ENCODE peak calls at places on chromosomes 1 and 21, in eight cellular contexts. One of them, this sample, is unnamed.

GRCh38 chr1:183251101-183251958 is 65.3 kb downstream of the LAMC2 start:
- DNase-seq in NCI-H510A: no peak
- DNase-seq in activated effector memory CD4-positive, alpha-beta T cell treated with anti-CD3 and anti-CD28 coated beads, Interleukin-2, amount 50 U/mL, for 16 hours: no peak
- DNase-seq in activated CD4-positive, alpha-beta T cell treated with anti-CD3 and anti-CD28 coated beads for 48 hours: no peak
- DNase-seq in Daoy: no peak
- DNase-seq in AG20443: no peak
- DNase-seq in CD8-positive, alpha-beta memory T cell: no peak
- DNase-seq in naive thymus-derived CD8-positive, alpha-beta T cell: no peak
- DNase-seq in this sample: no peak

GRCh38 chr1:56266355-56266754 is 313.0 kb downstream of the PLPP3 start:
- DNase-seq in NCI-H510A: no peak
- DNase-seq in activated effector memory CD4-positive, alpha-beta T cell treated with anti-CD3 and anti-CD28 coated beads, Interleukin-2, amount 50 U/mL, for 16 hours: no peak
- DNase-seq in activated CD4-positive, alpha-beta T cell treated with anti-CD3 and anti-CD28 coated beads for 48 hours: no peak
- DNase-seq in Daoy: no peak
- DNase-seq in AG20443: no peak
- DNase-seq in CD8-positive, alpha-beta memory T cell: no peak
- DNase-seq in naive thymus-derived CD8-positive, alpha-beta T cell: no peak
- DNase-seq in this sample: no peak

GRCh38 chr1:161177112-161177935 is at the start of gene B4GALT3:
- DNase-seq in NCI-H510A: peak; percentile 71
- DNase-seq in activated effector memory CD4-positive, alpha-beta T cell treated with anti-CD3 and anti-CD28 coated beads, Interleukin-2, amount 50 U/mL, for 16 hours: peak; percentile 97
- DNase-seq in activated CD4-positive, alpha-beta T cell treated with anti-CD3 and anti-CD28 coated beads for 48 hours: peak; percentile 97
- DNase-seq in Daoy: peak; percentile 90
- DNase-seq in AG20443: peak; percentile 97
- DNase-seq in CD8-positive, alpha-beta memory T cell: peak; percentile 88
- DNase-seq in naive thymus-derived CD8-positive, alpha-beta T cell: peak; percentile 85
- DNase-seq in this sample: peak; percentile 96

GRCh38 chr21:43859747-43860214 is 5.2 kb upstream of the AGPAT3 start:
- DNase-seq in NCI-H510A: no peak
- DNase-seq in activated effector memory CD4-positive, alpha-beta T cell treated with anti-CD3 and anti-CD28 coated beads, Interleukin-2, amount 50 U/mL, for 16 hours: no peak
- DNase-seq in activated CD4-positive, alpha-beta T cell treated with anti-CD3 and anti-CD28 coated beads for 48 hours: no peak
- DNase-seq in Daoy: no peak
- DNase-seq in AG20443: no peak
- DNase-seq in CD8-positive, alpha-beta memory T cell: no peak
- DNase-seq in naive thymus-derived CD8-positive, alpha-beta T cell: no peak
- DNase-seq in this sample: no peak

GRCh38 chr1:18072066-18072465 is 35.5 kb upstream of the IGSF21 start:
- DNase-seq in NCI-H510A: no peak
- DNase-seq in activated effector memory CD4-positive, alpha-beta T cell treated with anti-CD3 and anti-CD28 coated beads, Interleukin-2, amount 50 U/mL, for 16 hours: no peak
- DNase-seq in activated CD4-positive, alpha-beta T cell treated with anti-CD3 and anti-CD28 coated beads for 48 hours: no peak
- DNase-seq in Daoy: no peak
- DNase-seq in AG20443: no peak
- DNase-seq in CD8-positive, alpha-beta memory T cell: no peak
- DNase-seq in naive thymus-derived CD8-positive, alpha-beta T cell: no peak
- DNase-seq in this sample: no peak

GRCh38 chr1:245370175-245370825 is 215.5 kb downstream of the KIF26B start:
- DNase-seq in NCI-H510A: no peak
- DNase-seq in activated effector memory CD4-positive, alpha-beta T cell treated with anti-CD3 and anti-CD28 coated beads, Interleukin-2, amount 50 U/mL, for 16 hours: no peak
- DNase-seq in activated CD4-positive, alpha-beta T cell treated with anti-CD3 and anti-CD28 coated beads for 48 hours: no peak
- DNase-seq in Daoy: no peak
- DNase-seq in AG20443: no peak
- DNase-seq in CD8-positive, alpha-beta memory T cell: no peak
- DNase-seq in naive thymus-derived CD8-positive, alpha-beta T cell: no peak
- DNase-seq in this sample: no peak

GRCh38 chr1:245086389-245086969 is 68.3 kb upstream of the KIF26B start:
- DNase-seq in NCI-H510A: no peak
- DNase-seq in activated effector memory CD4-positive, alpha-beta T cell treated with anti-CD3 and anti-CD28 coated beads, Interleukin-2, amount 50 U/mL, for 16 hours: no peak
- DNase-seq in activated CD4-positive, alpha-beta T cell treated with anti-CD3 and anti-CD28 coated beads for 48 hours: no peak
- DNase-seq in Daoy: no peak
- DNase-seq in AG20443: peak; percentile 40
- DNase-seq in CD8-positive, alpha-beta memory T cell: no peak
- DNase-seq in naive thymus-derived CD8-positive, alpha-beta T cell: no peak
- DNase-seq in this sample: peak; percentile 24

GRCh38 chr1:155919801-155920200 is 8.7 kb upstream of the RIT1 start:
- DNase-seq in NCI-H510A: no peak
- DNase-seq in activated effector memory CD4-positive, alpha-beta T cell treated with anti-CD3 and anti-CD28 coated beads, Interleukin-2, amount 50 U/mL, for 16 hours: no peak
- DNase-seq in activated CD4-positive, alpha-beta T cell treated with anti-CD3 and anti-CD28 coated beads for 48 hours: no peak
- DNase-seq in Daoy: no peak
- DNase-seq in AG20443: no peak
- DNase-seq in CD8-positive, alpha-beta memory T cell: no peak
- DNase-seq in naive thymus-derived CD8-positive, alpha-beta T cell: no peak
- DNase-seq in this sample: no peak

GRCh38 chr1:87045757-87046422 is 131.5 kb downstream of the HS2ST1 start:
- DNase-seq in NCI-H510A: no peak
- DNase-seq in activated effector memory CD4-positive, alpha-beta T cell treated with anti-CD3 and anti-CD28 coated beads, Interleukin-2, amount 50 U/mL, for 16 hours: peak; percentile 69
- DNase-seq in activated CD4-positive, alpha-beta T cell treated with anti-CD3 and anti-CD28 coated beads for 48 hours: peak; percentile 71
- DNase-seq in Daoy: no peak
- DNase-seq in AG20443: peak; percentile 6
- DNase-seq in CD8-positive, alpha-beta memory T cell: peak; percentile 61
- DNase-seq in naive thymus-derived CD8-positive, alpha-beta T cell: peak; percentile 68
- DNase-seq in this sample: no peak

GRCh38 chr1:187689137-187689536 is 860.4 kb downstream of the PLA2G4A start:
- DNase-seq in NCI-H510A: no peak
- DNase-seq in activated effector memory CD4-positive, alpha-beta T cell treated with anti-CD3 and anti-CD28 coated beads, Interleukin-2, amount 50 U/mL, for 16 hours: no peak
- DNase-seq in activated CD4-positive, alpha-beta T cell treated with anti-CD3 and anti-CD28 coated beads for 48 hours: no peak
- DNase-seq in Daoy: no peak
- DNase-seq in AG20443: no peak
- DNase-seq in CD8-positive, alpha-beta memory T cell: no peak
- DNase-seq in naive thymus-derived CD8-positive, alpha-beta T cell: no peak
- DNase-seq in this sample: no peak

GRCh38 chr1:153355445-153356071 is 2.1 kb upstream of the S100A9 start:
- DNase-seq in NCI-H510A: no peak
- DNase-seq in activated effector memory CD4-positive, alpha-beta T cell treated with anti-CD3 and anti-CD28 coated beads, Interleukin-2, amount 50 U/mL, for 16 hours: peak; percentile 67
- DNase-seq in activated CD4-positive, alpha-beta T cell treated with anti-CD3 and anti-CD28 coated beads for 48 hours: peak; percentile 64
- DNase-seq in Daoy: peak; percentile 78
- DNase-seq in AG20443: peak; percentile 72
- DNase-seq in CD8-positive, alpha-beta memory T cell: peak; percentile 6
- DNase-seq in naive thymus-derived CD8-positive, alpha-beta T cell: no peak
- DNase-seq in this sample: peak; percentile 57

GRCh38 chr1:32208891-32209309 is at the start of gene DCDC2B:
- DNase-seq in NCI-H510A: peak; percentile 59
- DNase-seq in activated effector memory CD4-positive, alpha-beta T cell treated with anti-CD3 and anti-CD28 coated beads, Interleukin-2, amount 50 U/mL, for 16 hours: no peak
- DNase-seq in activated CD4-positive, alpha-beta T cell treated with anti-CD3 and anti-CD28 coated beads for 48 hours: no peak
- DNase-seq in Daoy: peak; percentile 78
- DNase-seq in AG20443: no peak
- DNase-seq in CD8-positive, alpha-beta memory T cell: no peak
- DNase-seq in naive thymus-derived CD8-positive, alpha-beta T cell: no peak
- DNase-seq in this sample: no peak

GRCh38 chr1:241536383-241536782 is 4.2 kb downstream of the KMO start:
- DNase-seq in NCI-H510A: no peak
- DNase-seq in activated effector memory CD4-positive, alpha-beta T cell treated with anti-CD3 and anti-CD28 coated beads, Interleukin-2, amount 50 U/mL, for 16 hours: no peak
- DNase-seq in activated CD4-positive, alpha-beta T cell treated with anti-CD3 and anti-CD28 coated beads for 48 hours: no peak
- DNase-seq in Daoy: no peak
- DNase-seq in AG20443: no peak
- DNase-seq in CD8-positive, alpha-beta memory T cell: no peak
- DNase-seq in naive thymus-derived CD8-positive, alpha-beta T cell: no peak
- DNase-seq in this sample: no peak

GRCh38 chr21:42390696-42391095 is 5.2 kb downstream of the TMPRSS3 start:
- DNase-seq in NCI-H510A: no peak
- DNase-seq in activated effector memory CD4-positive, alpha-beta T cell treated with anti-CD3 and anti-CD28 coated beads, Interleukin-2, amount 50 U/mL, for 16 hours: no peak
- DNase-seq in activated CD4-positive, alpha-beta T cell treated with anti-CD3 and anti-CD28 coated beads for 48 hours: no peak
- DNase-seq in Daoy: no peak
- DNase-seq in AG20443: no peak
- DNase-seq in CD8-positive, alpha-beta memory T cell: no peak
- DNase-seq in naive thymus-derived CD8-positive, alpha-beta T cell: no peak
- DNase-seq in this sample: no peak

GRCh38 chr1:82731216-82731615 is 930.5 kb downstream of the ADGRL2 start:
- DNase-seq in NCI-H510A: no peak
- DNase-seq in activated effector memory CD4-positive, alpha-beta T cell treated with anti-CD3 and anti-CD28 coated beads, Interleukin-2, amount 50 U/mL, for 16 hours: no peak
- DNase-seq in activated CD4-positive, alpha-beta T cell treated with anti-CD3 and anti-CD28 coated beads for 48 hours: no peak
- DNase-seq in Daoy: no peak
- DNase-seq in AG20443: no peak
- DNase-seq in CD8-positive, alpha-beta memory T cell: no peak
- DNase-seq in naive thymus-derived CD8-positive, alpha-beta T cell: no peak
- DNase-seq in this sample: no peak

GRCh38 chr1:204583909-204584632 is 67.9 kb downstream of the MDM4 start:
- DNase-seq in NCI-H510A: no peak
- DNase-seq in activated effector memory CD4-positive, alpha-beta T cell treated with anti-CD3 and anti-CD28 coated beads, Interleukin-2, amount 50 U/mL, for 16 hours: no peak
- DNase-seq in activated CD4-positive, alpha-beta T cell treated with anti-CD3 and anti-CD28 coated beads for 48 hours: no peak
- DNase-seq in Daoy: no peak
- DNase-seq in AG20443: no peak
- DNase-seq in CD8-positive, alpha-beta memory T cell: no peak
- DNase-seq in naive thymus-derived CD8-positive, alpha-beta T cell: no peak
- DNase-seq in this sample: no peak

GRCh38 chr1:109610609-109611307 is 8.7 kb downstream of the GNAT2 start:
- DNase-seq in NCI-H510A: no peak
- DNase-seq in activated effector memory CD4-positive, alpha-beta T cell treated with anti-CD3 and anti-CD28 coated beads, Interleukin-2, amount 50 U/mL, for 16 hours: no peak
- DNase-seq in activated CD4-positive, alpha-beta T cell treated with anti-CD3 and anti-CD28 coated beads for 48 hours: no peak
- DNase-seq in Daoy: peak; percentile 53
- DNase-seq in AG20443: no peak
- DNase-seq in CD8-positive, alpha-beta memory T cell: no peak
- DNase-seq in naive thymus-derived CD8-positive, alpha-beta T cell: no peak
- DNase-seq in this sample: no peak

GRCh38 chr1:67629370-67630075 is 55.5 kb upstream of the GADD45A start:
- DNase-seq in NCI-H510A: no peak
- DNase-seq in activated effector memory CD4-positive, alpha-beta T cell treated with anti-CD3 and anti-CD28 coated beads, Interleukin-2, amount 50 U/mL, for 16 hours: no peak
- DNase-seq in activated CD4-positive, alpha-beta T cell treated with anti-CD3 and anti-CD28 coated beads for 48 hours: no peak
- DNase-seq in Daoy: peak; percentile 44
- DNase-seq in AG20443: peak; percentile 65
- DNase-seq in CD8-positive, alpha-beta memory T cell: no peak
- DNase-seq in naive thymus-derived CD8-positive, alpha-beta T cell: no peak
- DNase-seq in this sample: no peak

GRCh38 chr1:195733826-195734225 is 874.4 kb downstream of the KCNT2 start:
- DNase-seq in NCI-H510A: no peak
- DNase-seq in activated effector memory CD4-positive, alpha-beta T cell treated with anti-CD3 and anti-CD28 coated beads, Interleukin-2, amount 50 U/mL, for 16 hours: no peak
- DNase-seq in activated CD4-positive, alpha-beta T cell treated with anti-CD3 and anti-CD28 coated beads for 48 hours: no peak
- DNase-seq in Daoy: no peak
- DNase-seq in AG20443: no peak
- DNase-seq in CD8-positive, alpha-beta memory T cell: no peak
- DNase-seq in naive thymus-derived CD8-positive, alpha-beta T cell: no peak
- DNase-seq in this sample: no peak